ENCODE peak calls at places on chromosomes 5 and 9, in five cellular contexts. B is coronary artery; P is NB4; F is CD4-positive, alpha-beta memory T cell; E is colonic mucosa. U is an unnamed sample.

GRCh38 chr5:176545737-176546509 is 3.2 kb upstream of the CDHR2 start:
- DNase-seq in B (no peak), P (no peak), F (no peak), E (peak; percentile 91), U (no peak)

GRCh38 chr9:18480649-18481048 is 6.7 kb downstream of the ADAMTSL1 start:
- DNase-seq in B (no peak), P (peak; percentile 15), F (no peak), E (no peak), U (peak; percentile 77)

GRCh38 chr9:70324963-70325362 is 66.2 kb downstream of the SMC5 start:
- DNase-seq in B (no peak), P (peak; percentile 11), F (no peak), E (no peak), U (peak; percentile 52)

GRCh38 chr9:22342489-22343217 is 104.0 kb upstream of the DMRTA1 start:
- DNase-seq in B (no peak), P (no peak), F (no peak), E (no peak), U (peak; percentile 53)

GRCh38 chr9:89553451-89554020 is 51.3 kb upstream of the GADD45G start:
- DNase-seq in B (no peak), P (no peak), F (no peak), E (no peak), U (no peak)

GRCh38 chr9:126752376-126752775 is 52.5 kb upstream of the ZBTB43 start:
- DNase-seq in B (no peak), P (no peak), F (no peak), E (peak; percentile 21), U (no peak)

GRCh38 chr9:21994526-21994995 is at the start of gene CDKN2B-AS1:
- DNase-seq in B (no peak), P (no peak), F (no peak), E (peak; percentile 66), U (no peak)

GRCh38 chr9:89366711-89367110 is 48.4 kb downstream of the SECISBP2 start:
- DNase-seq in B (no peak), P (no peak), F (no peak), E (no peak), U (no peak)

GRCh38 chr9:132769895-132770774 is 99.9 kb downstream of the GTF3C4 start:
- DNase-seq in B (peak; percentile 82), P (peak; percentile 82), F (peak; percentile 69), E (peak; percentile 80), U (no peak)

GRCh38 chr9:124869986-124870560 is 8.1 kb downstream of the ARPC5L start:
- DNase-seq in B (peak; percentile 75), P (peak; percentile 64), F (peak; percentile 74), E (peak; percentile 70), U (no peak)

GRCh38 chr5:138011991-138012390 is 20.9 kb downstream of the FAM13B start:
- DNase-seq in B (no peak), P (no peak), F (no peak), E (no peak), U (no peak)

GRCh38 chr5:135246923-135247795 is 151.9 kb downstream of the MACROH2A1 start:
- DNase-seq in B (peak; percentile 70), P (peak; percentile 85), F (no peak), E (peak; percentile 17), U (peak; percentile 84)

GRCh38 chr9:32580631-32581300 is 7.8 kb upstream of the NDUFB6 start:
- DNase-seq in B (no peak), P (no peak), F (no peak), E (no peak), U (no peak)

GRCh38 chr9:3023449-3023848 is 179.6 kb upstream of the PUM3 start:
- DNase-seq in B (no peak), P (no peak), F (no peak), E (no peak), U (no peak)

GRCh38 chr5:147037517-147038205 is 159.1 kb upstream of the PPP2R2B start:
- DNase-seq in B (no peak), P (peak; percentile 5), F (no peak), E (no peak), U (peak; percentile 70)

GRCh38 chr5:169071-169727 is 22.1 kb upstream of the LRRC14B start:
- DNase-seq in B (peak; percentile 65), P (no peak), F (no peak), E (no peak), U (peak; percentile 37)

GRCh38 chr5:143543358-143544255 is 140.1 kb upstream of the NR3C1 start:
- DNase-seq in B (no peak), P (no peak), F (no peak), E (no peak), U (no peak)

GRCh38 chr5:431001-431710 is 11.8 kb upstream of the EXOC3 start:
- DNase-seq in B (peak; percentile 71), P (peak; percentile 66), F (no peak), E (peak; percentile 51), U (no peak)

GRCh38 chr5:162565-163337 is 28.5 kb upstream of the LRRC14B start:
- DNase-seq in B (no peak), P (no peak), F (no peak), E (no peak), U (no peak)

GRCh38 chr5:83927140-83927733 is 206.6 kb upstream of the HAPLN1 start:
- DNase-seq in B (peak; percentile 75), P (peak; percentile 66), F (no peak), E (peak; percentile 80), U (no peak)

GRCh38 chr5:6604341-6604740 is 28.5 kb downstream of the NSUN2 start:
- DNase-seq in B (no peak), P (no peak), F (no peak), E (no peak), U (no peak)

GRCh38 chr5:81164936-81165335 is 68.2 kb upstream of the CKMT2 start:
- DNase-seq in B (peak; percentile 62), P (no peak), F (no peak), E (no peak), U (peak; percentile 17)

GRCh38 chr5:169161022-169161680 is 139.8 kb downstream of the SLIT3 start:
- DNase-seq in B (peak; percentile 93), P (peak; percentile 63), F (no peak), E (peak; percentile 18), U (peak; percentile 67)

GRCh38 chr5:6820851-6821479 is 107.7 kb downstream of the TENT4A start:
- DNase-seq in B (no peak), P (peak; percentile 66), F (peak; percentile 37), E (peak; percentile 31), U (no peak)

DNA sequence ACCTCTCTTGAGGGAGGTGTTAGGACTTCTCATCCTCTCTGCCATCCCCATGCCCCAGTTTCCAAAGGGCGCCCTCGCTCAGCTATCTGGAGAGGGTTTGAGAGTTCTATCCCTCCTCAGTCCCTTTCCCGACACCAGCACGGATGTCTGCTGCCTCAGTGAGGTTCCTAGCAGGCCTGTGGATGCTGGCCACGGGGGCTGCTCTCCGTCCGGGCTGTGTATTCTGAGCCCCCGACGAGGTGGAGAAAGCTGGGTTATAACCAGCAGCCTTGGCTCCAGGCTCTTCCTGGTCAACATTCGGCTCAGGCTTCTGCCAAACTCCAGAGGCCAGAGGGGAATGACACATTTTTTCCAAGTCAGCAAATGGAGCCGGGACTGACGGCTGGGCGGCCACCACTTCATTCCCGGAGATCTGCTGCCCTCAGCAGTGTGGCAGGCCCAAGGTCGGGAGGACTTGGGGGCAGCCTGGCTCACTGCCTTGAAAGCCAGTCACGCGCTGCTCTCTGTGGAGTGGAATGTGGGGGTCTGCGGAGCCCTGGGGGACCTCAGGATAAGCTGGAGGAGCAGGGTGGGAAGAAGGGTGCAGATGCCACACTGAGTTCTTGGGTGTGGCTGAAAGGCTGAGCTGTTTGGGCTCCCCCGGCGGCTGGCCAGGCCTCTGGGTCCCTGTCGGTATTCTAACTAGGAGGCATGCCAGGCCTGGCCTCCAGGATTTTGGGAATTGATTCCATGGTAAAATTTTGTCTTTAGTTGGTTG is 27.4 kb downstream of the PTPA start:
- DNase-seq in B (peak; percentile 92), P (no peak), F (no peak), E (peak; percentile 42), U (no peak)
- H3K4me3 ChIP-seq in B (peak overlapping the region; percentile 72), P (no peak overlapping the region), F (no peak overlapping the region), E (no peak overlapping the region), U (no peak overlapping the region)

GRCh38 chr5:54537720-54538119 is 20.2 kb downstream of the SNX18 start:
- DNase-seq in B (no peak), P (no peak), F (no peak), E (no peak), U (no peak)
- H3K4me3 ChIP-seq in B (peak overlapping the region; percentile 36), P (no peak overlapping the region), F (no peak overlapping the region), E (no peak overlapping the region), U (no peak overlapping the region)

GRCh38 chr5:172861461-172861860 is 27.4 kb downstream of the ERGIC1 start:
- DNase-seq in B (no peak), P (no peak), F (no peak), E (no peak), U (no peak)
- H3K4me3 ChIP-seq in B (peak overlapping the region; percentile 59), P (no peak overlapping the region), F (no peak overlapping the region), E (no peak overlapping the region), U (no peak overlapping the region)

GRCh38 chr9:130663258-130664171 is 879 bp upstream of the PRDM12 start:
- DNase-seq in B (no peak), P (peak; percentile 48), F (no peak), E (no peak), U (no peak)
- H3K4me3 ChIP-seq in B (peak overlapping the region; percentile 34), P (no peak overlapping the region), F (no peak overlapping the region), E (peak overlapping the region; percentile 3), U (no peak overlapping the region)

GRCh38 chr5:91189480-91190332 is 193.4 kb downstream of the ARRDC3 start:
- DNase-seq in B (no peak), P (no peak), F (no peak), E (no peak), U (peak; percentile 87)
- H3K4me3 ChIP-seq in B (peak overlapping the region; percentile 54), P (no peak overlapping the region), F (no peak overlapping the region), E (no peak overlapping the region), U (no peak overlapping the region)

GRCh38 chr9:134640491-134641172 is 971 bp upstream of the COL5A1 start:
- DNase-seq in B (no peak), P (no peak), F (no peak), E (no peak), U (no peak)

GRCh38 chr9:134639994-134640393 is 1.6 kb upstream of the COL5A1 start:
- DNase-seq in B (no peak), P (no peak), F (no peak), E (no peak), U (no peak)

GRCh38 chr9:134642385-134643181 is 980 bp downstream of the COL5A1 start:
- DNase-seq in B (peak; percentile 85), P (no peak), F (no peak), E (peak; percentile 59), U (no peak)

GRCh38 chr9:134641989-134642384 is 384 bp downstream of the COL5A1 start:
- DNase-seq in B (no peak), P (no peak), F (no peak), E (no peak), U (no peak)

GRCh38 chr9:134641173-134641985 is at the start of gene COL5A1:
- DNase-seq in B (peak; percentile 95), P (no peak), F (peak; percentile 35), E (peak; percentile 73), U (peak; percentile 77)
- H3K4me3 ChIP-seq in B (peak within 1 kb of the TSS; percentile 84), P (no peak within 1 kb of the TSS), F (no peak within 1 kb of the TSS), E (peak within 1 kb of the TSS; percentile 41), U (peak within 1 kb of the TSS; percentile 85)